ENCODE peak calls at places on chromosomes 2 and 18, in eight cellular contexts. G, S, R, P, I, H, V and U are unnamed samples.

GRCh38 chr18:69817335-69817935 is 130.2 kb downstream of the CD226 start:
- DNase-seq in S (peak; percentile 88), P (no peak), V (no peak), I (no peak), R (no peak), H (peak; percentile 66), G (no peak), U (no peak)

GRCh38 chr2:203126971-203127370 is 111.8 kb upstream of the CYP20A1 start:
- DNase-seq in P (no peak), V (no peak), I (no peak), S (peak; percentile 11), G (no peak), H (peak; percentile 45), R (no peak), U (no peak)

GRCh38 chr2:147806846-147807245 is 38.0 kb upstream of the ACVR2A start:
- DNase-seq in R (no peak), P (no peak), I (no peak), S (peak; percentile 70), V (no peak), H (no peak), G (no peak), U (no peak)

GRCh38 chr2:158048327-158048726 is 53.3 kb upstream of the UPP2 start:
- DNase-seq in S (no peak), P (no peak), G (no peak), I (no peak), H (no peak), R (no peak), V (no peak), U (no peak)

GRCh38 chr2:44981714-44982108 is 27.5 kb downstream of the SIX2 start:
- DNase-seq in G (peak; percentile 67), R (peak; percentile 56), S (peak; percentile 26), P (peak; percentile 84), I (peak; percentile 60), V (peak; percentile 55), H (no peak), U (peak; percentile 68)

GRCh38 chr2:37367984-37368383 is 23.6 kb downstream of the QPCT start:
- DNase-seq in H (no peak), R (no peak), P (no peak), I (no peak), S (no peak), V (no peak), G (no peak), U (no peak)

GRCh38 chr2:185952098-185952497 is 213.5 kb downstream of the FSIP2 start:
- DNase-seq in G (no peak), S (no peak), V (no peak), R (no peak), P (no peak), I (no peak), H (no peak), U (no peak)

GRCh38 chr18:59155140-59155539 is 15.5 kb downstream of the SEC11C start:
- DNase-seq in S (peak; percentile 97), G (no peak), I (no peak), R (no peak), H (peak; percentile 89), P (no peak), V (peak; percentile 21), U (no peak)

GRCh38 chr2:223688094-223688835 is 86.1 kb upstream of the SCG2 start:
- DNase-seq in P (no peak), R (no peak), G (no peak), S (no peak), H (no peak), V (no peak), I (no peak), U (no peak)

GRCh38 chr2:47072728-47073191 is 82.3 kb downstream of the STPG4 start:
- DNase-seq in P (no peak), G (no peak), R (no peak), V (peak; percentile 67), S (no peak), I (no peak), H (no peak), U (no peak)

GRCh38 chr2:112642961-112643360 is 2.8 kb upstream of the SLC20A1 start:
- DNase-seq in S (no peak), H (no peak), R (no peak), I (no peak), P (no peak), V (no peak), G (no peak), U (no peak)

GRCh38 chr2:113977060-113977659 is 87.3 kb downstream of the ACTR3 start:
- DNase-seq in R (no peak), I (no peak), G (no peak), V (no peak), P (no peak), H (no peak), S (no peak), U (no peak)

GRCh38 chr18:50507120-50507590 is 52.7 kb upstream of the MAPK4 start:
- DNase-seq in S (no peak), R (no peak), H (no peak), P (peak; percentile 47), V (peak; percentile 15), G (no peak), I (no peak), U (peak; percentile 82)

GRCh38 chr2:112001136-112001764 is 53.8 kb upstream of the TMEM87B start:
- DNase-seq in I (no peak), P (no peak), G (no peak), S (no peak), V (no peak), H (no peak), R (no peak), U (no peak)